ENCODE peak calls at places on chromosome 1, in seven cellular contexts. P is right atrium auricular region; X is CD8-positive, alpha-beta T cell; S is NCI-H2081; J is ELR; I is activated CD8-positive, alpha-beta memory T cell treated with anti-CD3 and anti-CD28 coated beads, Interleukin-2, amount 10 ng/mL, durations not matched to agents 7 days and 5 days; M is tibial artery. K is an unnamed sample.

GRCh38 chr1:35718492-35719336 is at the start of gene C1orf216:
- DNase-seq in P (peak), X (peak), J (peak), I (peak), M (peak), S (peak), K (peak)

GRCh38 chr1:44245066-44245465 is 31.8 kb downstream of the DMAP1 start:
- DNase-seq in I (no peak), X (no peak), M (no peak), P (no peak), S (no peak), J (no peak), K (no peak)

GRCh38 chr1:179774033-179774432 is 30.9 kb downstream of the FAM163A start:
- DNase-seq in X (no peak), J (no peak), P (no peak), S (no peak), M (no peak), I (no peak), K (no peak)

GRCh38 chr1:206590025-206590834 is 22.0 kb downstream of the EIF2D start:
- DNase-seq in M (no peak), X (peak), J (peak), I (peak), S (no peak), P (no peak), K (no peak)

GRCh38 chr1:55235722-55236121 is 20.6 kb upstream of the USP24 start:
- DNase-seq in M (no peak), S (no peak), J (peak), I (no peak), X (no peak), P (no peak), K (no peak)

GRCh38 chr1:185438936-185439335 is 121.9 kb upstream of the IVNS1ABP start:
- DNase-seq in X (no peak), P (no peak), M (no peak), S (no peak), J (peak), I (no peak), K (no peak)

GRCh38 chr1:156751724-156752481 is 428 bp upstream of the HDGF start:
- DNase-seq in I (peak), X (peak), M (peak), S (peak), P (peak), J (peak), K (peak)

GRCh38 chr1:227066999-227067398 is 126.9 kb downstream of the COQ8A start:
- DNase-seq in J (no peak), X (no peak), M (no peak), P (no peak), S (no peak), I (no peak), K (no peak)

GRCh38 chr1:178172939-178173338 is 79.0 kb downstream of the RASAL2 start:
- DNase-seq in S (no peak), P (no peak), J (peak), X (no peak), M (no peak), I (no peak), K (no peak)

GRCh38 chr1:94130851-94131595 is 10.1 kb upstream of the ABCA4 start:
- DNase-seq in I (no peak), M (no peak), S (no peak), P (no peak), J (peak), X (no peak), K (no peak)

GRCh38 chr1:154626456-154627246 is 18.7 kb upstream of the ADAR start:
- DNase-seq in S (no peak), M (no peak), X (no peak), P (no peak), I (no peak), J (peak), K (no peak)

GRCh38 chr1:169486281-169486904 is 649 bp upstream of the SLC19A2 start:
- DNase-seq in J (peak), S (no peak), M (no peak), I (no peak), P (no peak), X (no peak), K (no peak)

GRCh38 chr1:244802041-244802440 is 33.4 kb upstream of the COX20 start:
- DNase-seq in P (no peak), X (no peak), S (no peak), I (no peak), J (no peak), M (peak), K (no peak)

GRCh38 chr1:236144446-236145150 is 2.3 kb downstream of the GPR137B start:
- DNase-seq in M (no peak), X (no peak), P (no peak), J (no peak), I (no peak), S (no peak), K (no peak)

GRCh38 chr1:162674018-162674608 is 41.8 kb downstream of the DDR2 start:
- DNase-seq in X (no peak), M (no peak), S (no peak), I (no peak), P (no peak), J (peak), K (no peak)

GRCh38 chr1:188386161-188386560 is 1557.4 kb downstream of the PLA2G4A start:
- DNase-seq in S (no peak), I (no peak), P (no peak), M (no peak), J (no peak), X (no peak), K (no peak)

GRCh38 chr1:50023292-50024159 is at the start of gene AGBL4:
- DNase-seq in P (no peak), I (no peak), J (no peak), X (no peak), S (peak), M (no peak), K (no peak)

GRCh38 chr1:18676431-18676830 is 45.8 kb downstream of the PAX7 start:
- DNase-seq in I (no peak), S (no peak), M (no peak), J (no peak), X (no peak), P (no peak), K (no peak)

GRCh38 chr1:94783342-94784264 is 36.6 kb upstream of the SLC44A3 start:
- DNase-seq in S (no peak), M (peak), X (no peak), J (peak), P (peak), I (no peak), K (no peak)

GRCh38 chr1:31127266-31127665 is 61.7 kb upstream of the PUM1 start:
- DNase-seq in I (no peak), S (no peak), X (no peak), P (no peak), M (no peak), J (no peak), K (no peak)

GRCh38 chr1:74771913-74772515 is 39.1 kb downstream of the TYW3 start:
- DNase-seq in X (no peak), S (peak), P (no peak), I (no peak), J (peak), M (no peak), K (no peak)

GRCh38 chr1:185824106-185824505 is 89.9 kb downstream of the HMCN1 start:
- DNase-seq in S (no peak), X (no peak), I (no peak), P (no peak), M (no peak), J (no peak), K (no peak)

GRCh38 chr1:240399381-240399780 is 212.6 kb downstream of the GREM2 start:
- DNase-seq in X (no peak), J (peak), P (no peak), M (no peak), I (no peak), S (no peak), K (no peak)

GRCh38 chr1:39672551-39672947 is 642 bp upstream of the NT5C1A start:
- DNase-seq in I (peak), S (no peak), M (no peak), X (peak), J (peak), P (no peak), K (no peak)

GRCh38 chr1:26538480-26539412 is 9.2 kb downstream of the RPS6KA1 start:
- DNase-seq in J (peak), M (no peak), X (peak), P (no peak), I (peak), S (no peak), K (no peak)

GRCh38 chr1:58155418-58156123 is 391.0 kb downstream of the OMA1 start:
- DNase-seq in P (peak), X (no peak), I (no peak), M (no peak), J (peak), S (no peak), K (no peak)

GRCh38 chr1:177246710-177247588 is 76.2 kb downstream of the BRINP2 start:
- DNase-seq in I (no peak), X (no peak), M (no peak), S (no peak), P (no peak), J (no peak), K (no peak)